ENCODE peak calls at places on chromosomes 11 and 22, in five cellular contexts. One of them, this sample, is unnamed.

GRCh38 chr11:14904745-14905103 is 12.7 kb upstream of the CYP2R1 start:
- DNase-seq in mesendoderm: peak
- DNase-seq in nephron progenitor cell: peak
- DNase-seq in stimulated activated CD4-positive, alpha-beta T cell treated with anti-CD3 and anti-CD28 coated beads, Interleukin-15, amount 100 ng/mL, for 48 hours: peak
- DNase-seq in NCI-H1694 treated with DMSO at 0.1 percent for 48 hours: no peak
- DNase-seq in this sample: peak

GRCh38 chr11:103737791-103738190 is 298.6 kb upstream of the DDI1 start:
- DNase-seq in mesendoderm: peak
- DNase-seq in nephron progenitor cell: no peak
- DNase-seq in stimulated activated CD4-positive, alpha-beta T cell treated with anti-CD3 and anti-CD28 coated beads, Interleukin-15, amount 100 ng/mL, for 48 hours: no peak
- DNase-seq in NCI-H1694 treated with DMSO at 0.1 percent for 48 hours: no peak
- DNase-seq in this sample: no peak

GRCh38 chr11:17753641-17754040 is 19.1 kb downstream of the KCNC1 start:
- DNase-seq in mesendoderm: no peak
- DNase-seq in nephron progenitor cell: no peak
- DNase-seq in stimulated activated CD4-positive, alpha-beta T cell treated with anti-CD3 and anti-CD28 coated beads, Interleukin-15, amount 100 ng/mL, for 48 hours: no peak
- DNase-seq in NCI-H1694 treated with DMSO at 0.1 percent for 48 hours: no peak
- DNase-seq in this sample: no peak

GRCh38 chr22:20117656-20118571 is 888 bp upstream of the TRMT2A start:
- DNase-seq in mesendoderm: peak
- DNase-seq in nephron progenitor cell: peak
- DNase-seq in stimulated activated CD4-positive, alpha-beta T cell treated with anti-CD3 and anti-CD28 coated beads, Interleukin-15, amount 100 ng/mL, for 48 hours: peak
- DNase-seq in NCI-H1694 treated with DMSO at 0.1 percent for 48 hours: no peak
- DNase-seq in this sample: peak

GRCh38 chr11:35978891-35979290 is 35.0 kb downstream of the LDLRAD3 start:
- DNase-seq in mesendoderm: no peak
- DNase-seq in nephron progenitor cell: no peak
- DNase-seq in stimulated activated CD4-positive, alpha-beta T cell treated with anti-CD3 and anti-CD28 coated beads, Interleukin-15, amount 100 ng/mL, for 48 hours: no peak
- DNase-seq in NCI-H1694 treated with DMSO at 0.1 percent for 48 hours: no peak
- DNase-seq in this sample: no peak

GRCh38 chr11:10650630-10651029 is 42.9 kb downstream of the IRAG1 start:
- DNase-seq in mesendoderm: peak
- DNase-seq in nephron progenitor cell: no peak
- DNase-seq in stimulated activated CD4-positive, alpha-beta T cell treated with anti-CD3 and anti-CD28 coated beads, Interleukin-15, amount 100 ng/mL, for 48 hours: no peak
- DNase-seq in NCI-H1694 treated with DMSO at 0.1 percent for 48 hours: no peak
- DNase-seq in this sample: no peak

GRCh38 chr11:125263268-125263790 is 98.8 kb downstream of the PKNOX2 start:
- DNase-seq in mesendoderm: peak
- DNase-seq in nephron progenitor cell: peak
- DNase-seq in stimulated activated CD4-positive, alpha-beta T cell treated with anti-CD3 and anti-CD28 coated beads, Interleukin-15, amount 100 ng/mL, for 48 hours: no peak
- DNase-seq in NCI-H1694 treated with DMSO at 0.1 percent for 48 hours: no peak
- DNase-seq in this sample: no peak

GRCh38 chr11:9756878-9757277 is 93.0 kb downstream of the SWAP70 start:
- DNase-seq in mesendoderm: no peak
- DNase-seq in nephron progenitor cell: no peak
- DNase-seq in stimulated activated CD4-positive, alpha-beta T cell treated with anti-CD3 and anti-CD28 coated beads, Interleukin-15, amount 100 ng/mL, for 48 hours: no peak
- DNase-seq in NCI-H1694 treated with DMSO at 0.1 percent for 48 hours: no peak
- DNase-seq in this sample: no peak

GRCh38 chr11:124746621-124747243 is 5.3 kb downstream of the VSIG2 start:
- DNase-seq in mesendoderm: peak
- DNase-seq in nephron progenitor cell: peak
- DNase-seq in stimulated activated CD4-positive, alpha-beta T cell treated with anti-CD3 and anti-CD28 coated beads, Interleukin-15, amount 100 ng/mL, for 48 hours: peak
- DNase-seq in NCI-H1694 treated with DMSO at 0.1 percent for 48 hours: no peak
- DNase-seq in this sample: peak

GRCh38 chr22:45671051-45671782 is 417 bp upstream of the ATXN10 start:
- DNase-seq in mesendoderm: peak
- DNase-seq in nephron progenitor cell: peak
- DNase-seq in stimulated activated CD4-positive, alpha-beta T cell treated with anti-CD3 and anti-CD28 coated beads, Interleukin-15, amount 100 ng/mL, for 48 hours: no peak
- DNase-seq in NCI-H1694 treated with DMSO at 0.1 percent for 48 hours: no peak
- DNase-seq in this sample: no peak

GRCh38 chr11:132080121-132080520 is 709.7 kb downstream of the NTM start:
- DNase-seq in mesendoderm: no peak
- DNase-seq in nephron progenitor cell: no peak
- DNase-seq in stimulated activated CD4-positive, alpha-beta T cell treated with anti-CD3 and anti-CD28 coated beads, Interleukin-15, amount 100 ng/mL, for 48 hours: no peak
- DNase-seq in NCI-H1694 treated with DMSO at 0.1 percent for 48 hours: no peak
- DNase-seq in this sample: no peak

GRCh38 chr22:43553451-43554258 is 141.8 kb downstream of the MPPED1 start:
- DNase-seq in mesendoderm: no peak
- DNase-seq in nephron progenitor cell: no peak
- DNase-seq in stimulated activated CD4-positive, alpha-beta T cell treated with anti-CD3 and anti-CD28 coated beads, Interleukin-15, amount 100 ng/mL, for 48 hours: no peak
- DNase-seq in NCI-H1694 treated with DMSO at 0.1 percent for 48 hours: no peak
- DNase-seq in this sample: no peak

GRCh38 chr11:33262016-33262638 is 4.9 kb downstream of the HIPK3 start:
- DNase-seq in mesendoderm: no peak
- DNase-seq in nephron progenitor cell: no peak
- DNase-seq in stimulated activated CD4-positive, alpha-beta T cell treated with anti-CD3 and anti-CD28 coated beads, Interleukin-15, amount 100 ng/mL, for 48 hours: no peak
- DNase-seq in NCI-H1694 treated with DMSO at 0.1 percent for 48 hours: no peak
- DNase-seq in this sample: no peak

GRCh38 chr22:41915035-41915782 is at the start of gene SHISA8:
- DNase-seq in mesendoderm: peak
- DNase-seq in nephron progenitor cell: peak
- DNase-seq in stimulated activated CD4-positive, alpha-beta T cell treated with anti-CD3 and anti-CD28 coated beads, Interleukin-15, amount 100 ng/mL, for 48 hours: peak
- DNase-seq in NCI-H1694 treated with DMSO at 0.1 percent for 48 hours: no peak
- DNase-seq in this sample: peak

GRCh38 chr11:9273430-9274336 is 8.5 kb upstream of the DENND5A start:
- DNase-seq in mesendoderm: no peak
- DNase-seq in nephron progenitor cell: no peak
- DNase-seq in stimulated activated CD4-positive, alpha-beta T cell treated with anti-CD3 and anti-CD28 coated beads, Interleukin-15, amount 100 ng/mL, for 48 hours: no peak
- DNase-seq in NCI-H1694 treated with DMSO at 0.1 percent for 48 hours: no peak
- DNase-seq in this sample: no peak

GRCh38 chr22:44837481-44837880 is 85.1 kb downstream of the ARHGAP8 start:
- DNase-seq in mesendoderm: no peak
- DNase-seq in nephron progenitor cell: no peak
- DNase-seq in stimulated activated CD4-positive, alpha-beta T cell treated with anti-CD3 and anti-CD28 coated beads, Interleukin-15, amount 100 ng/mL, for 48 hours: no peak
- DNase-seq in NCI-H1694 treated with DMSO at 0.1 percent for 48 hours: no peak
- DNase-seq in this sample: no peak

GRCh38 chr22:37749831-37750595 is 53.2 kb downstream of the TRIOBP start:
- DNase-seq in mesendoderm: peak
- DNase-seq in nephron progenitor cell: no peak
- DNase-seq in stimulated activated CD4-positive, alpha-beta T cell treated with anti-CD3 and anti-CD28 coated beads, Interleukin-15, amount 100 ng/mL, for 48 hours: no peak
- DNase-seq in NCI-H1694 treated with DMSO at 0.1 percent for 48 hours: peak
- DNase-seq in this sample: no peak

GRCh38 chr11:66043008-66043906 is 5.7 kb downstream of the GAL3ST3 start:
- DNase-seq in mesendoderm: no peak
- DNase-seq in nephron progenitor cell: no peak
- DNase-seq in stimulated activated CD4-positive, alpha-beta T cell treated with anti-CD3 and anti-CD28 coated beads, Interleukin-15, amount 100 ng/mL, for 48 hours: no peak
- DNase-seq in NCI-H1694 treated with DMSO at 0.1 percent for 48 hours: no peak
- DNase-seq in this sample: no peak

GRCh38 chr11:70584786-70585545 is 186.6 kb downstream of the CTTN start:
- DNase-seq in mesendoderm: no peak
- DNase-seq in nephron progenitor cell: no peak
- DNase-seq in stimulated activated CD4-positive, alpha-beta T cell treated with anti-CD3 and anti-CD28 coated beads, Interleukin-15, amount 100 ng/mL, for 48 hours: no peak
- DNase-seq in NCI-H1694 treated with DMSO at 0.1 percent for 48 hours: no peak
- DNase-seq in this sample: no peak

GRCh38 chr11:15618583-15619032 is 503.9 kb downstream of the INSC start:
- DNase-seq in mesendoderm: no peak
- DNase-seq in nephron progenitor cell: no peak
- DNase-seq in stimulated activated CD4-positive, alpha-beta T cell treated with anti-CD3 and anti-CD28 coated beads, Interleukin-15, amount 100 ng/mL, for 48 hours: no peak
- DNase-seq in NCI-H1694 treated with DMSO at 0.1 percent for 48 hours: no peak
- DNase-seq in this sample: no peak

GRCh38 chr11:2691355-2691761 is 8.4 kb downstream of the KCNQ1OT1 start:
- DNase-seq in mesendoderm: no peak
- DNase-seq in nephron progenitor cell: no peak
- DNase-seq in stimulated activated CD4-positive, alpha-beta T cell treated with anti-CD3 and anti-CD28 coated beads, Interleukin-15, amount 100 ng/mL, for 48 hours: no peak
- DNase-seq in NCI-H1694 treated with DMSO at 0.1 percent for 48 hours: no peak
- DNase-seq in this sample: no peak

GRCh38 chr22:45977551-45978274 is 751 bp upstream of the WNT7B start:
- DNase-seq in mesendoderm: peak
- DNase-seq in nephron progenitor cell: no peak
- DNase-seq in stimulated activated CD4-positive, alpha-beta T cell treated with anti-CD3 and anti-CD28 coated beads, Interleukin-15, amount 100 ng/mL, for 48 hours: no peak
- DNase-seq in NCI-H1694 treated with DMSO at 0.1 percent for 48 hours: no peak
- DNase-seq in this sample: no peak

GRCh38 chr11:119055901-119056300 is 1.1 kb downstream of the HYOU1 start:
- DNase-seq in mesendoderm: peak
- DNase-seq in nephron progenitor cell: no peak
- DNase-seq in stimulated activated CD4-positive, alpha-beta T cell treated with anti-CD3 and anti-CD28 coated beads, Interleukin-15, amount 100 ng/mL, for 48 hours: no peak
- DNase-seq in NCI-H1694 treated with DMSO at 0.1 percent for 48 hours: no peak
- DNase-seq in this sample: no peak

GRCh38 chr11:2748814-2749554 is 49.2 kb upstream of the KCNQ1OT1 start:
- DNase-seq in mesendoderm: no peak
- DNase-seq in nephron progenitor cell: no peak
- DNase-seq in stimulated activated CD4-positive, alpha-beta T cell treated with anti-CD3 and anti-CD28 coated beads, Interleukin-15, amount 100 ng/mL, for 48 hours: no peak
- DNase-seq in NCI-H1694 treated with DMSO at 0.1 percent for 48 hours: no peak
- DNase-seq in this sample: no peak

GRCh38 chr11:44589301-44589700 is 23.8 kb downstream of the CD82 start:
- DNase-seq in mesendoderm: no peak
- DNase-seq in nephron progenitor cell: no peak
- DNase-seq in stimulated activated CD4-positive, alpha-beta T cell treated with anti-CD3 and anti-CD28 coated beads, Interleukin-15, amount 100 ng/mL, for 48 hours: no peak
- DNase-seq in NCI-H1694 treated with DMSO at 0.1 percent for 48 hours: no peak
- DNase-seq in this sample: no peak